ENCODE peak calls at places on chromosomes 3 and 15, in five cellular contexts. C, M, J, F and S are unnamed samples.
A peak's percentile ranks its signal among the peaks of the same experiment; 100 is the strongest.

GRCh38 chr15:92653836-92654524 is 1.6 kb downstream of the FAM174B start:
- DNase-seq in C (no peak), J (no peak), F (no peak), M (no peak), S (peak; percentile 65)

GRCh38 chr3:172373912-172374311 is 74.3 kb downstream of the GHSR start:
- DNase-seq in M (no peak), F (no peak), J (no peak), C (no peak), S (no peak)

GRCh38 chr15:56047354-56047753 is 53.9 kb upstream of the NEDD4 start:
- DNase-seq in J (no peak), C (no peak), F (no peak), M (no peak), S (no peak)

GRCh38 chr3:23762214-23763039 is 43.3 kb upstream of the UBE2E1 start:
- DNase-seq in C (no peak), J (no peak), F (no peak), M (no peak), S (no peak)

GRCh38 chr15:25847066-25847465 is 16.1 kb downstream of the ATP10A start:
- DNase-seq in F (no peak), J (no peak), M (no peak), C (no peak), S (no peak)

GRCh38 chr3:112293368-112294321 is at the start of gene SLC9C1:
- DNase-seq in J (no peak), C (peak; percentile 63), M (peak; percentile 62), F (peak; percentile 28), S (peak; percentile 77)

GRCh38 chr15:48798319-48798718 is 12.6 kb downstream of the CEP152 start:
- DNase-seq in M (peak; percentile 67), J (no peak), C (no peak), F (no peak), S (no peak)

GRCh38 chr15:48555244-48555804 is 90.2 kb downstream of the FBN1 start:
- DNase-seq in C (no peak), J (no peak), F (peak; percentile 67), M (no peak), S (no peak)

GRCh38 chr3:44734646-44735168 is 5.3 kb downstream of the ZNF501 start:
- DNase-seq in M (no peak), C (no peak), F (no peak), J (no peak), S (no peak)

GRCh38 chr15:29055876-29056275 is 170.1 kb downstream of the APBA2 start:
- DNase-seq in C (no peak), M (no peak), F (no peak), J (peak; percentile 63), S (no peak)

GRCh38 chr15:82709081-82709420 is 624 bp downstream of the AP3B2 start:
- DNase-seq in M (peak; percentile 31), J (no peak), F (no peak), C (peak; percentile 16), S (no peak)

GRCh38 chr3:147117631-147118030 is 288.7 kb downstream of the ZIC4 start:
- DNase-seq in M (no peak), C (no peak), J (no peak), F (no peak), S (no peak)

GRCh38 chr3:196740476-196741400 is 1.1 kb downstream of the PAK2 start:
- DNase-seq in J (no peak), C (peak; percentile 21), F (no peak), M (peak; percentile 22), S (no peak)

GRCh38 chr3:12833226-12834161 is 7.9 kb downstream of the RPL32 start:
- DNase-seq in F (no peak), M (no peak), J (no peak), C (no peak), S (no peak)

GRCh38 chr3:152459572-152459971 is 190.8 kb downstream of the MBNL1 start:
- DNase-seq in J (no peak), F (no peak), M (no peak), C (no peak), S (no peak)

GRCh38 chr15:89912674-89913396 is at the start of gene ARPIN:
- DNase-seq in F (no peak), M (peak; percentile 74), C (peak; percentile 72), J (no peak), S (no peak)

GRCh38 chr3:167716920-167717319 is 17.8 kb downstream of the PDCD10 start:
- DNase-seq in C (no peak), M (no peak), J (no peak), F (no peak), S (no peak)

GRCh38 chr3:64174328-64174727 is 50.9 kb downstream of the PRICKLE2 start:
- DNase-seq in F (no peak), C (peak; percentile 61), J (no peak), M (no peak), S (no peak)

GRCh38 chr15:30001592-30001991 is 81.2 kb upstream of the GOLGA8J start:
- DNase-seq in F (no peak), C (no peak), J (no peak), M (no peak), S (no peak)

GRCh38 chr15:76339302-76340197 is 3.0 kb downstream of the ISL2 start:
- DNase-seq in J (no peak), F (no peak), M (no peak), C (no peak), S (no peak)

GRCh38 chr3:55331524-55331923 is 155.6 kb downstream of the WNT5A start:
- DNase-seq in F (no peak), M (no peak), J (no peak), C (no peak), S (no peak)

GRCh38 chr3:177013681-177014280 is 183.5 kb downstream of the TBL1XR1 start:
- DNase-seq in J (no peak), F (no peak), M (no peak), C (no peak), S (no peak)

GRCh38 chr15:71391421-71392047 is 276.3 kb downstream of the THSD4 start:
- DNase-seq in F (no peak), C (no peak), J (no peak), M (no peak), S (no peak)

GRCh38 chr3:186259612-186260383 is 102.2 kb downstream of the DGKG start:
- DNase-seq in J (peak; percentile 77), F (peak; percentile 5), M (peak; percentile 88), C (peak; percentile 93), S (no peak)

GRCh38 chr15:91128028-91128427 is 28.0 kb downstream of the SV2B start:
- DNase-seq in J (no peak), C (no peak), F (no peak), M (no peak), S (no peak)

GRCh38 chr3:124078978-124079911 is 87.3 kb upstream of the ROPN1 start:
- DNase-seq in J (no peak), C (peak; percentile 31), M (peak; percentile 38), F (no peak), S (no peak)

GRCh38 chr3:4743371-4743770 is 235.9 kb upstream of the BHLHE40 start:
- DNase-seq in C (no peak), J (no peak), F (no peak), M (peak; percentile 35), S (no peak)

GRCh38 chr15:98154863-98155262 is 194.4 kb downstream of the ARRDC4 start:
- DNase-seq in J (no peak), C (peak; percentile 13), M (peak; percentile 33), F (peak; percentile 28), S (no peak)

GRCh38 chr3:71585891-71586809 is 2.6 kb upstream of the FOXP1 start:
- DNase-seq in J (no peak), F (no peak), C (peak; percentile 20), M (no peak), S (no peak)

GRCh38 chr3:65950340-65951326 is 88.1 kb downstream of the MAGI1 start:
- DNase-seq in M (no peak), J (no peak), F (no peak), C (no peak), S (no peak)

GRCh38 chr15:32709295-32710033 is 8.3 kb upstream of the GREM1 start:
- DNase-seq in F (no peak), J (no peak), M (no peak), C (no peak), S (no peak)

GRCh38 chr3:179304605-179305004 is 18.2 kb upstream of the ZNF639 start:
- DNase-seq in M (no peak), C (no peak), F (no peak), J (no peak), S (no peak)

GRCh38 chr3:45105855-45106655 is 40.1 kb downstream of the CDCP1 start:
- DNase-seq in F (peak; percentile 82), C (no peak), J (no peak), M (no peak), S (no peak)

GRCh38 chr3:181700168-181701087 is 11.3 kb upstream of the SOX2 start:
- DNase-seq in C (peak; percentile 87), J (no peak), M (peak; percentile 78), F (peak; percentile 11), S (no peak)

GRCh38 chr15:53525894-53526293 is 233.6 kb downstream of the WDR72 start:
- DNase-seq in J (no peak), M (no peak), F (no peak), C (no peak), S (no peak)

GRCh38 chr15:33580526-33580925 is 269.8 kb downstream of the RYR3 start:
- DNase-seq in M (no peak), J (no peak), C (no peak), F (no peak), S (no peak)